ENCODE peak calls at places on chromosomes 2 and 18, in nine cellular contexts. F is MM.1S, K is lower leg skin, R is mucosa of descending colon, Y is AG09309, N is progenitor cell of endocrine pancreas, P is fibroblast of pulmonary artery, L is IMR-90, H is Calu3. M is an unnamed sample.

GRCh38 chr2:194090251-194090905 is 1566.6 kb upstream of the SLC39A10 start:
- DNase-seq in F (no peak), K (no peak), R (no peak), Y (no peak), N (no peak), P (no peak), L (no peak), H (no peak), M (no peak)

GRCh38 chr2:11127791-11128190 is 27.5 kb upstream of the SLC66A3 start:
- DNase-seq in F (no peak), K (no peak), R (no peak), Y (no peak), N (no peak), P (no peak), L (no peak), H (no peak), M (no peak)

GRCh38 chr2:237673130-237673921 is 45.9 kb downstream of the LRRFIP1 start:
- DNase-seq in F (peak; percentile 82), K (peak; percentile 95), R (peak; percentile 79), Y (no peak), N (no peak), P (peak; percentile 56), L (peak; percentile 75), H (peak; percentile 79), M (peak; percentile 73)

GRCh38 chr2:46297546-46298271 is 502 bp downstream of the EPAS1 start:
- DNase-seq in F (peak; percentile 77), K (peak; percentile 95), R (peak; percentile 93), Y (no peak), N (peak; percentile 61), P (peak; percentile 40), L (no peak), H (peak; percentile 81), M (no peak)

GRCh38 chr2:54897420-54898310 is 152.6 kb downstream of the RTN4 start:
- DNase-seq in F (no peak), K (no peak), R (no peak), Y (no peak), N (no peak), P (no peak), L (no peak), H (no peak), M (no peak)

GRCh38 chr2:196276421-196276820 is 105.0 kb upstream of the STK17B start:
- DNase-seq in F (no peak), K (no peak), R (no peak), Y (no peak), N (no peak), P (no peak), L (no peak), H (no peak), M (no peak)

GRCh38 chr18:79566841-79567370 is 112.7 kb upstream of the CTDP1 start:
- DNase-seq in F (no peak), K (no peak), R (peak; percentile 8), Y (no peak), N (no peak), P (no peak), L (no peak), H (no peak), M (no peak)

GRCh38 chr2:135162377-135162776 is 110.3 kb downstream of the RAB3GAP1 start:
- DNase-seq in F (peak; percentile 93), K (no peak), R (no peak), Y (no peak), N (no peak), P (no peak), L (no peak), H (no peak), M (no peak)

GRCh38 chr2:225177098-225177497 is 134.8 kb upstream of the DOCK10 start:
- DNase-seq in F (no peak), K (no peak), R (no peak), Y (peak; percentile 71), N (no peak), P (peak; percentile 11), L (peak; percentile 79), H (no peak), M (peak; percentile 11)
- TF ChIP-seq CTCF in F (no peak), K (no peak), R (no peak), Y (peak; percentile 32), N (no peak), P (no peak), L (peak; percentile 11), H (no peak), M (no peak)

GRCh38 chr2:16614314-16614860 is 51.2 kb downstream of the CYRIA start:
- DNase-seq in F (no peak), K (no peak), R (no peak), Y (no peak), N (no peak), P (peak; percentile 29), L (peak; percentile 55), H (no peak), M (peak; percentile 73)

GRCh38 chr2:16615246-16615645 is 50.4 kb downstream of the CYRIA start:
- DNase-seq in F (no peak), K (peak; percentile 70), R (no peak), Y (no peak), N (no peak), P (no peak), L (no peak), H (no peak), M (no peak)

GRCh38 chr2:16617282-16618266 is 48.1 kb downstream of the CYRIA start:
- DNase-seq in F (no peak), K (peak; percentile 84), R (no peak), Y (no peak), N (no peak), P (peak; percentile 71), L (peak; percentile 56), H (peak; percentile 68), M (peak; percentile 53)

GRCh38 chr2:16613475-16613874 is 52.2 kb downstream of the CYRIA start:
- DNase-seq in F (peak; percentile 46), K (no peak), R (no peak), Y (no peak), N (no peak), P (peak; percentile 55), L (no peak), H (no peak), M (peak; percentile 18)

DNA sequence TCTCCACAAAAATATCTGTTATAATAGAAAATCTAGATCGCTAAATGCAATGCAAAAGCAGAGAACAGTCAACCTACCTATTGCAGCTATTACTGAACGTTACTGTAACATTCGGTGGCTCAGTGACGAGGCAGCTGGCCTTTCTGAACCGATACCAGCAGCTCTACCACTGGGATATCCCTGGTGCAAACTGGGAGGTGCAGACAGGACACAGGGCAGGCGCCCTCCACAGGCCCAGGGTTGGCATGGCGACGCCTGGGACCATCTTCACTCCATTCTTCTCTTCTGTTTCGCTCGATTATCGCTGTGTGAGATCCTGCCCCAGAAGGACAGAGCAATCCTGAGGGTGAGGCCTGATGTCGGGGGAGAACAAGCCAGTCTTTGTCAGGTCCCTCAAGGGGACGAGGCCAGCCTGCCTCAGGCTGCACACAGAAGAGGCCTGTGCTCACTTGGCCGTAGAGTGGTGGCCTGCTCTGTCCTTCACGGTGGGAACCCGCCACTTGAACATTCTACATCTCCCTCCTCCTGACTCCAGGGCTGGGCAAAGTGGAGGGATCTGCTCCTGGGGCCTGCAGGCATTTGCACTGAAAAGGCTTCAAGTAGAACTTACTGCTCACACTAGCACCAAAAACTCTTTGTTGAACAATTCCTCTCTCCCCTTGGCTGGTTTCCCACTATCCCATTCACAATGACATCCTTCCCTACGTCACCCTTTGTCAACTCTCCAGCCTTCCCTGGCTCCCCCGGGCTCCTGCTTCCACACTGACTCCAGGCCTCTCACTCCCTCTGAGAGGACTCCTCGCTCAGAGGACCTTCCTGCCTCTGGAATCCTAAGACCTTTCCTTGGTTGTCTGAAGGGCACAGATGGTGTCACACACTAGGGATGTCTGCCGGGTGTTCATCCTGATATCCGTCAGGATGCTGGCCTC is 49.7 kb downstream of the CYRIA start:
- DNase-seq in F (no peak), K (peak; percentile 65), R (no peak), Y (no peak), N (no peak), P (peak; percentile 65), L (no peak), H (no peak), M (no peak)
- TF ChIP-seq CTCF in F (no peak), K (no peak), R (no peak), Y (no peak), N (no peak), P (no peak), L (no peak), H (no peak), M (no peak)

GRCh38 chr2:136254681-136255080 is 136.7 kb upstream of the CXCR4 start:
- DNase-seq in F (no peak), K (no peak), R (no peak), Y (no peak), N (no peak), P (no peak), L (no peak), H (no peak), M (no peak)

GRCh38 chr2:136255127-136255526 is 137.2 kb upstream of the CXCR4 start:
- DNase-seq in F (no peak), K (no peak), R (no peak), Y (no peak), N (no peak), P (no peak), L (no peak), H (no peak), M (no peak)

GRCh38 chr2:136251777-136252477 is 134.0 kb upstream of the CXCR4 start:
- DNase-seq in F (no peak), K (no peak), R (no peak), Y (no peak), N (no peak), P (peak; percentile 16), L (no peak), H (no peak), M (no peak)

GRCh38 chr2:136255648-136256461 is 137.9 kb upstream of the CXCR4 start:
- DNase-seq in F (no peak), K (no peak), R (no peak), Y (no peak), N (no peak), P (no peak), L (no peak), H (no peak), M (no peak)

DNA sequence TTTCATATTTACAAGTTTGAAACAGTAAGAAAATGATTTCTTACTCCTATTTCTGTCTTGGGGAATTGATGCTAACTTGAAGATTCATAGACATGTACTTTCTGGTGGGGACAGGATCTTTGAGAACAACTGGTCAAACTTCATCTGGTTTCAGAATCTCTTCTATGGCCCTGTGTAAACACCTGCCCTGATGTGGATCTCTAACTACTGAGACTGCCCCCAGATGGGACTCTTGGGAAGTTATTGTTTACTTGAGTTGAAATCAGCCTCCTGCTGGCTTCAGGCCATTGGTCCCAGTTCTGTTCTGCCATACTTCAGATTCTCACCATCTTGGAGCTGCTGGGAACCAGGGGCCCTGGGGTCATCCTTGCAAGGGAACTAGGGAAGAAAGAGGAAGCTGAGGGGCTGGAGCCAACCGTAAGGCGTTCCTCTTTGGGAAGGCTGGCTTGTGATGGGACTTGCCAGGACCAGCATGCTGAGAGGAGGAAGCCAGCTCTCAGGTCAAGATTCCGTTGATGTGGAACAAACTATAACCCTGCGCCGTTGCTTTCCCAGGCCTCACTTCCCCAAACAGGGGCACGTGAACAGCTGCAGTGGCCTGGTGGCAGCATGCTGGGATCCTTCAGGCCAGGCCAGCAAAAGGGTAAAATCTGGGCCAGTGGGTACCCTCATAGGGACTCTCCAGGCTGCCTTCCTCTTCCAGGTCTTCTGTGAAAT is 135.5 kb upstream of the CXCR4 start:
- DNase-seq in F (peak; percentile 12), K (no peak), R (no peak), Y (no peak), N (no peak), P (no peak), L (no peak), H (no peak), M (no peak)
- TF ChIP-seq CTCF in F (no peak), K (no peak), R (no peak), Y (no peak), N (no peak), P (no peak), L (no peak), H (no peak), M (no peak)

DNA sequence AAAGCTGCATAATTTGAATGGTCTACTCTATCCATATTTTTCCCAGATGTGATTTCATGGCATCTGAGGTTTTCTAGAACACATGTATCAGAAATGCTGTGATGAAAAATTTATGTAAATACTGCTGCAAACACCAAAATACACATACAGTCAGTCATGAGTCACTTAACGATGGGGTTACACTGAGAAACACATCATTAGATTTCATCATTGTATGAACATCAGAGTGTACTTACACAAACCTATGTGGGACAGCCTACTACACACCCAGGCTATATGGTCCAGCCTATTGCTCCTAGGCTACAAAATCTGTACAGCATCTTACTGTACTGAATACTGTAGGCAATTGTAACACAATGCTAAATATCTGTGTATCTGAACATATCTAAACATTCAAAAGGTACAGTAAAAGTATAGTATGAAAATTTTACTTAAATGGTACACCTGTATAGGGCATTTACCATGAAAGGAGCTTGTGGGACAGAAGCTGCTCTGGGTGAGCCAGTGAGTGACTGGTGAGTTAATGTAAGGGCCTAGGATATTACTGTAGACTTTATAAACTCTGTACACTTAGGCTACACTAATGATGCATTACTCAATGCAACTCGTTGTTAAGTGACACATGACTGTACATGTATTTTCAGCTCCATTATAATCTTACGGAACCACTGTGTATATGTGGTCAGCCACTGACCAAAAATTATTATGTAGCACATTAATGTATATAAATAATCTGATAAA is 33.5 kb downstream of the PNO1 start:
- DNase-seq in F (no peak), K (no peak), R (no peak), Y (peak; percentile 52), N (no peak), P (peak; percentile 74), L (peak; percentile 96), H (no peak), M (peak; percentile 83)
- TF ChIP-seq CTCF in F (no peak), K (no peak), R (no peak), Y (no peak), N (no peak), P (no peak), L (no peak), H (no peak), M (no peak)